ENCODE peak calls at places on chromosomes 12 and 14, in five cellular contexts. One of them, this sample, is unnamed. For H3K36me3, the result is how much of the 10 kb centered on the place peaks cover.

GRCh38 chr14:41299924-41300323 is 306.8 kb upstream of the LRFN5 start:
- DNase-seq in kidney epithelial cell: no peak
- DNase-seq in bronchial epithelial cell: no peak
- DNase-seq in A673: no peak
- DNase-seq in psoas muscle: no peak
- DNase-seq in this sample: no peak

GRCh38 chr14:58565834-58566233 is 71.9 kb upstream of the DACT1 start:
- DNase-seq in psoas muscle: no peak
- DNase-seq in A673: no peak
- DNase-seq in bronchial epithelial cell: no peak
- DNase-seq in kidney epithelial cell: no peak
- DNase-seq in this sample: no peak

GRCh38 chr12:28780096-28780495 is 369.0 kb upstream of the FAR2 start:
- DNase-seq in A673: no peak
- DNase-seq in bronchial epithelial cell: peak
- DNase-seq in kidney epithelial cell: peak
- DNase-seq in psoas muscle: no peak
- DNase-seq in this sample: no peak

GRCh38 chr12:104598342-104599271 is 141.9 kb downstream of the CHST11 start:
- DNase-seq in bronchial epithelial cell: no peak
- DNase-seq in A673: no peak
- DNase-seq in kidney epithelial cell: no peak
- DNase-seq in psoas muscle: no peak
- DNase-seq in this sample: no peak

GRCh38 chr12:115023279-115023678 is 339.3 kb upstream of the TBX3 start:
- DNase-seq in bronchial epithelial cell: no peak
- DNase-seq in psoas muscle: no peak
- DNase-seq in kidney epithelial cell: no peak
- DNase-seq in A673: no peak
- DNase-seq in this sample: peak

GRCh38 chr12:76083246-76083735 is 1.2 kb downstream of the NAP1L1 start:
- DNase-seq in psoas muscle: no peak
- DNase-seq in kidney epithelial cell: no peak
- DNase-seq in bronchial epithelial cell: no peak
- DNase-seq in A673: no peak
- DNase-seq in this sample: no peak

GRCh38 chr14:30193791-30194407 is 266.3 kb upstream of the PRKD1 start:
- DNase-seq in psoas muscle: no peak
- DNase-seq in kidney epithelial cell: no peak
- DNase-seq in bronchial epithelial cell: peak
- DNase-seq in A673: no peak
- DNase-seq in this sample: no peak

GRCh38 chr14:103130017-103130764 is 6.9 kb downstream of the TNFAIP2 start:
- DNase-seq in kidney epithelial cell: no peak
- DNase-seq in A673: no peak
- DNase-seq in psoas muscle: no peak
- DNase-seq in bronchial epithelial cell: no peak
- DNase-seq in this sample: no peak

GRCh38 chr12:87870061-87870460 is 159.1 kb downstream of the C12orf50 start:
- DNase-seq in psoas muscle: no peak
- DNase-seq in A673: peak
- DNase-seq in kidney epithelial cell: peak
- DNase-seq in bronchial epithelial cell: peak
- DNase-seq in this sample: no peak

GRCh38 chr12:40197590-40197989 is 27.2 kb upstream of the LRRK2 start:
- DNase-seq in psoas muscle: no peak
- DNase-seq in kidney epithelial cell: no peak
- DNase-seq in bronchial epithelial cell: no peak
- DNase-seq in A673: no peak
- DNase-seq in this sample: no peak

GRCh38 chr12:127548123-127548553 is 718.8 kb upstream of the TMEM132C start:
- DNase-seq in kidney epithelial cell: no peak
- DNase-seq in bronchial epithelial cell: no peak
- DNase-seq in psoas muscle: no peak
- DNase-seq in A673: no peak
- DNase-seq in this sample: no peak

GRCh38 chr14:67736771-67737170 is 35.1 kb downstream of the RDH12 start:
- DNase-seq in A673: no peak
- DNase-seq in bronchial epithelial cell: no peak
- DNase-seq in kidney epithelial cell: no peak
- DNase-seq in psoas muscle: no peak
- DNase-seq in this sample: no peak

GRCh38 chr12:82835217-82835616 is 148.5 kb downstream of the TMTC2 start:
- DNase-seq in bronchial epithelial cell: peak
- DNase-seq in kidney epithelial cell: no peak
- DNase-seq in A673: no peak
- DNase-seq in psoas muscle: no peak
- DNase-seq in this sample: no peak

DNA sequence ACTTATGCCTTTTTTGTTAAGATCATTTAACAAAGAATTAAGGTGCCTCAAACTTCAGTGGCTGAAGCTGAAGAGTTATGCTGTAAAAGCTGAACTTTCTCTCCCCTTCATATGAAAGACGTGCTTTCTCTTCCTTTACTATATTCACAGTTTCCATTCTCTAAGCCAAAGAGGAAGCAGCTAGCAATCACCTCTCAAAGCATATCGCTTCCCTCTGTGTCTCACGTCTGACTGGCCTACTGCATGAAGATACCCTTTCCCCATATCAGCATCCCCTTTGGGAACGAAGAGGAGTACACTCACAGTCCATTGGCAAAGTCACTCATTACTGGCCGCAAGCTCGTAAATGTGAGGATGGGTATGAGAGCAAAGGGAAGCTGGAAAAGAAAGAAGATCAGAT is 34.9 kb downstream of the SLC11A2 start:
- DNase-seq in bronchial epithelial cell: no peak
- DNase-seq in A673: no peak
- DNase-seq in psoas muscle: no peak
- DNase-seq in kidney epithelial cell: no peak
- DNase-seq in this sample: no peak
- H3K36me3 ChIP-seq in bronchial epithelial cell: under half
- H3K36me3 ChIP-seq in A673: under half
- H3K36me3 ChIP-seq in psoas muscle: under half
- H3K36me3 ChIP-seq in kidney epithelial cell: under half
- H3K36me3 ChIP-seq in this sample: under half

GRCh38 chr12:12987421-12987820 is 12.6 kb downstream of the HEBP1 start:
- DNase-seq in kidney epithelial cell: no peak
- DNase-seq in bronchial epithelial cell: no peak
- DNase-seq in psoas muscle: no peak
- DNase-seq in A673: no peak
- DNase-seq in this sample: no peak
- H3K4me3 ChIP-seq in kidney epithelial cell: no peak
- H3K4me3 ChIP-seq in bronchial epithelial cell: no peak
- H3K4me3 ChIP-seq in psoas muscle: no peak
- H3K4me3 ChIP-seq in A673: no peak
- H3K4me3 ChIP-seq in this sample: no peak

DNA sequence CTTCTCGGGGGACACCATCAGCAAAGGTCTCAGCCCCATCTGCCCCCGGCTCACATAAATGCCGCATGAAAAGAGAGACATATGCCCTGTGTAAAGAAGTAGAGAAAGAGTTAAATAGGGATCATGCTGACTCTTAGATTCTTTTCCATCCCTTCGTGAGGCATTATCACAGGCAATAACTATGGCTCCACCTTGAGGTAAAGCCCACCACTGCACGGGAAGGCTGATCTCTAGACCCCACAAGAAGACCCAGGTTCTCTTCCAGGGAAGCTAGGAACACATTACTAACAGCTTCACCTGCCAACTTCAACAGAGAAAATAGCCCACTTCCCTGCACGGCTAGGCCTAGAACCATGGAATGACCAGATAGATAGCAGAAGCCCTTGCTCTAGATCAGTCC is 14.1 kb upstream of the NOP2 start:
- DNase-seq in bronchial epithelial cell: no peak
- DNase-seq in kidney epithelial cell: no peak
- DNase-seq in A673: peak
- DNase-seq in psoas muscle: no peak
- DNase-seq in this sample: no peak
- TF ChIP-seq CTCF in bronchial epithelial cell: no peak
- TF ChIP-seq CTCF in kidney epithelial cell: peak
- TF ChIP-seq CTCF in A673: peak
- TF ChIP-seq CTCF in psoas muscle: no peak
- TF ChIP-seq CTCF in this sample: no peak

DNA sequence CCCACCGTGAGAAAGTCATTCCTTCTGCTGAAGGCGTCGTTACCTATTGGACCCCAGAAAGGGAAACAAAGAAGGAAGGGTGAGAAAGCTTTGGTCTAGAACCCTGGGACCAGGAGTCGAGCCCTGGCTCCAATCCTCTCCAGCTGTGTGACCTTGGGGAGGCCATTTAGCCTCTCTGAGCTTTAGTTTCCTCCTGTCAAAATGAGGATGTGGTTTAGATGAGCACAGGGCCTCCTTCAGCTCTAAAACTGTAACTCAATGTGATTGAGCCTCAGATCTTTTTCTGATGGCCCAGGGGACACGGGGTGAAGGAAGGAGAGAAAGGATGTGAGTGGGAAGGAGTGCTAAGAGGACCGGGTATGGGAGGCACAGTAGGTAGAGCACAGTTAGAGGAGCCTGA is 7.7 kb downstream of the JDP2 start:
- DNase-seq in A673: no peak
- DNase-seq in kidney epithelial cell: no peak
- DNase-seq in bronchial epithelial cell: no peak
- DNase-seq in psoas muscle: no peak
- DNase-seq in this sample: no peak
- H3K36me3 ChIP-seq in A673: under half
- H3K36me3 ChIP-seq in kidney epithelial cell: under half
- H3K36me3 ChIP-seq in bronchial epithelial cell: under half
- H3K36me3 ChIP-seq in psoas muscle: under half
- H3K36me3 ChIP-seq in this sample: under half

DNA sequence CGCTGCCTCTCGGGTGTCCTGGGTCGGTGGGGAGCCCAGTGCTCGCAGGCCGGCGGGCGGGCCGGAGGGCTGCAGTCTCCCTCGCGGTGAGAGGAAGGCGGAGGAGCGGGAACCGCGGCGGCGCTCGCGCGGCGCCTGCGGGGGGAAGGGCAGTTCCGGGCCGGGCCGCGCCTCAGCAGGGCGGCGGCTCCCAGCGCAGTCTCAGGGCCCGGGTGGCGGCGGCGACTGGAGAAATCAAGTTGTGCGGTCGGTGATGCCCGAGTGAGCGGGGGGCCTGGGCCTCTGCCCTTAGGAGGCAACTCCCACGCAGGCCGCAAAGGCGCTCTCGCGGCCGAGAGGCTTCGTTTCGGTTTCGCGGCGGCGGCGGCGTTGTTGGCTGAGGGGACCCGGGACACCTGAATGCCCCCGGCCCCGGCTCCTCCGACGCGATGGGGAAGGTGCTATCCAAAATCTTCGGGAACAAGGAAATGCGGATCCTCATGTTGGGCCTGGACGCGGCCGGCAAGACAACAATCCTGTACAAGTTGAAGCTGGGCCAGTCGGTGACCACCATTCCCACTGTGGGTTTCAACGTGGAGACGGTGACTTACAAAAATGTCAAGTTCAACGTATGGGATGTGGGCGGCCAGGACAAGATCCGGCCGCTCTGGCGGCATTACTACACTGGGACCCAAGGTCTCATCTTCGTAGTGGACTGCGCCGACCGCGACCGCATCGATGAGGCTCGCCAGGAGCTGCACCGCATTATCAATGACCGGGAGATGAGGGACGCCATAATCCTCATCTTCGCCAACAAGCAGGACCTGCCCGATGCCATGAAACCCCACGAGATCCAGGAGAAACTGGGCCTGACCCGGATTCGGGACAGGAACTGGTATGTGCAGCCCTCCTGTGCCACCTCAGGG is 679 bp downstream of the ARF6 start:
- DNase-seq in kidney epithelial cell: no peak
- DNase-seq in A673: no peak
- DNase-seq in psoas muscle: peak
- DNase-seq in bronchial epithelial cell: no peak
- DNase-seq in this sample: peak
- H3K4me3 ChIP-seq in kidney epithelial cell: peak
- H3K4me3 ChIP-seq in A673: peak
- H3K4me3 ChIP-seq in psoas muscle: peak
- H3K4me3 ChIP-seq in bronchial epithelial cell: peak
- H3K4me3 ChIP-seq in this sample: peak

DNA sequence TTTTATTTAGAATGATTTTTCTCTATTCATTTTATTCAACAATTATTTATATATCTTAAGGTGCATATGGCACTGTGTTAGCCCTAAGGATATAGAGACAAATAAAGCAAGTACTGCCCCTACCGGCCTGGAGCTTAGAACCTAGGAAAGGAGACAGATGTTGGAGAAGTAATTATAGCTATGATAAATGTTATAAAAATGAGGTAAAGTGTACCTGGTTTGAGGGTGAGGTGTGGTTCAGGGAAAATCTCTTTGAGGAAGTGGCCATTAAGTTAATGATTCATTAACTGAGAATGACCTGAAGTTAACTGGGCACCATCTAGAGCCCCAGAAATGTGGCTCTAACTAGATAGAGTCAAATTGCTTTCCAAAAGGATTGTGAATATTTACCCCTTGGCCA is 31.9 kb downstream of the CDKL1 start:
- DNase-seq in psoas muscle: no peak
- DNase-seq in bronchial epithelial cell: peak
- DNase-seq in kidney epithelial cell: no peak
- DNase-seq in A673: no peak
- DNase-seq in this sample: no peak
- TF ChIP-seq CTCF in psoas muscle: no peak
- TF ChIP-seq CTCF in bronchial epithelial cell: no peak
- TF ChIP-seq CTCF in kidney epithelial cell: no peak
- TF ChIP-seq CTCF in A673: no peak
- TF ChIP-seq CTCF in this sample: no peak

GRCh38 chr12:56351325-56351724 is 8.6 kb downstream of the STAT2 start:
- DNase-seq in kidney epithelial cell: no peak
- DNase-seq in bronchial epithelial cell: no peak
- DNase-seq in A673: no peak
- DNase-seq in psoas muscle: no peak
- DNase-seq in this sample: no peak
- H3K36me3 ChIP-seq in kidney epithelial cell: under half
- H3K36me3 ChIP-seq in bronchial epithelial cell: under half
- H3K36me3 ChIP-seq in A673: half or more
- H3K36me3 ChIP-seq in psoas muscle: under half
- H3K36me3 ChIP-seq in this sample: under half